ENCODE peak calls at places on chromosome 19, in nine cellular contexts. D is breast epithelium, X is NCI-H1105, M is IMR-90, E is body of pancreas, F is midbrain, W is LoVo, Q is ecto neural progenitor cell, K is left ventricle myocardium inferior. J is an unnamed sample.
A peak's percentile ranks its signal among the peaks of the same experiment; 100 is the strongest.

GRCh38 chr19:52234406-52234805 is 35.0 kb upstream of the ZNF766 start:
- DNase-seq in M (no peak), K (no peak), E (no peak), X (no peak), D (no peak), F (no peak), Q (no peak), W (no peak), J (no peak)

GRCh38 chr19:35195822-35196221 is 32.7 kb downstream of the FAM187B start:
- DNase-seq in F (no peak), X (no peak), W (no peak), E (no peak), M (no peak), K (no peak), Q (no peak), D (no peak), J (no peak)

GRCh38 chr19:11549386-11549953 is 9.6 kb downstream of the ELOF1 start:
- DNase-seq in M (no peak), F (no peak), D (no peak), E (no peak), Q (no peak), X (no peak), K (no peak), W (no peak), J (no peak)

GRCh38 chr19:38989066-38989605 is 13.6 kb upstream of the FBXO17 start:
- DNase-seq in W (peak; percentile 7), Q (peak; percentile 82), E (peak; percentile 14), K (no peak), F (no peak), X (no peak), D (no peak), M (no peak), J (peak; percentile 73)

GRCh38 chr19:46928951-46929350 is 68.2 kb downstream of the ARHGAP35 start:
- DNase-seq in K (no peak), M (peak; percentile 27), W (no peak), D (no peak), F (no peak), E (no peak), Q (no peak), X (no peak), J (no peak)

GRCh38 chr19:51565583-51565982 is 5.5 kb upstream of the ZNF175 start:
- DNase-seq in X (no peak), E (no peak), K (no peak), M (no peak), Q (no peak), D (no peak), W (no peak), F (no peak), J (no peak)

GRCh38 chr19:8355631-8356402 is 8.1 kb upstream of the ANGPTL4 start:
- DNase-seq in Q (no peak), M (peak; percentile 98), F (no peak), D (no peak), E (peak; percentile 33), W (peak; percentile 27), K (no peak), X (no peak), J (no peak)

GRCh38 chr19:5908773-5909442 is 4.2 kb downstream of the VMAC start:
- DNase-seq in K (no peak), X (no peak), W (no peak), F (no peak), Q (no peak), E (no peak), M (no peak), D (no peak), J (no peak)

GRCh38 chr19:45553464-45553863 is 31.1 kb downstream of the OPA3 start:
- DNase-seq in Q (peak; percentile 71), M (no peak), F (no peak), K (no peak), D (no peak), W (no peak), X (no peak), E (peak; percentile 75), J (no peak)

GRCh38 chr19:13089139-13089856 is 13.4 kb downstream of the LYL1 start:
- DNase-seq in D (no peak), E (no peak), Q (no peak), X (no peak), M (no peak), W (no peak), F (no peak), K (no peak), J (no peak)

GRCh38 chr19:10209305-10209704 is 14.6 kb upstream of the DNMT1 start:
- DNase-seq in W (no peak), F (no peak), M (peak; percentile 87), Q (no peak), D (no peak), X (no peak), K (no peak), E (no peak), J (no peak)

GRCh38 chr19:7226749-7227148 is 67.5 kb downstream of the INSR start:
- DNase-seq in E (no peak), F (no peak), D (no peak), W (no peak), M (no peak), X (no peak), Q (no peak), K (no peak), J (no peak)

GRCh38 chr19:13156968-13157882 is 7.0 kb downstream of the IER2 start:
- DNase-seq in E (no peak), Q (no peak), W (no peak), K (no peak), M (no peak), F (no peak), D (no peak), X (no peak), J (no peak)

GRCh38 chr19:15252398-15253018 is 20.3 kb upstream of the EPHX3 start:
- DNase-seq in M (peak; percentile 45), W (no peak), X (no peak), E (no peak), D (no peak), F (peak; percentile 65), Q (no peak), K (no peak), J (no peak)

GRCh38 chr19:15109768-15110417 is 2.7 kb downstream of the SYDE1 start:
- DNase-seq in K (no peak), W (no peak), M (no peak), E (no peak), X (no peak), Q (no peak), F (no peak), D (no peak), J (no peak)

GRCh38 chr19:35421362-35421761 is 26.7 kb upstream of the FFAR2 start:
- DNase-seq in W (no peak), F (no peak), X (no peak), Q (no peak), K (no peak), E (peak; percentile 98), M (no peak), D (no peak), J (no peak)

GRCh38 chr19:29421186-29421525 is 104.6 kb upstream of the VSTM2B start:
- DNase-seq in Q (no peak), W (no peak), D (no peak), X (no peak), F (no peak), K (no peak), M (no peak), E (no peak), J (no peak)

GRCh38 chr19:29263305-29264080 is 50.5 kb upstream of the UQCRFS1 start:
- DNase-seq in D (no peak), E (peak; percentile 59), M (peak; percentile 17), Q (peak; percentile 78), X (peak; percentile 5), F (peak; percentile 34), W (peak; percentile 44), K (peak; percentile 32), J (no peak)